ENCODE peak calls at places on chromosome 7, in six cellular contexts. C is GF-D8, L is colonic mucosa, S is Calu3, Y is astrocyte of the hippocampus, I is DMS53. E is an unnamed sample.

GRCh38 chr7:141702047-141702567 is at the start of gene DENND11:
- DNase-seq in C (no peak), L (peak; percentile 49), S (peak; percentile 57), Y (peak; percentile 86), I (peak; percentile 87), E (peak; percentile 81)

GRCh38 chr7:69109131-69109740 is 489.0 kb upstream of the AUTS2 start:
- DNase-seq in C (no peak), L (no peak), S (no peak), Y (no peak), I (no peak), E (no peak)

GRCh38 chr7:12281026-12281425 is 69.9 kb downstream of the TMEM106B start:
- DNase-seq in C (no peak), L (no peak), S (no peak), Y (peak; percentile 2), I (peak; percentile 20), E (no peak)

GRCh38 chr7:38211940-38212339 is 33.9 kb downstream of the STARD3NL start:
- DNase-seq in C (no peak), L (no peak), S (no peak), Y (peak; percentile 72), I (peak; percentile 31), E (no peak)

GRCh38 chr7:151895695-151896485 is 19.0 kb upstream of the PRKAG2 start:
- DNase-seq in C (no peak), L (peak; percentile 45), S (no peak), Y (no peak), I (peak; percentile 22), E (no peak)

GRCh38 chr7:139775829-139776266 is 1.9 kb downstream of the HIPK2 start:
- DNase-seq in C (peak; percentile 27), L (peak; percentile 82), S (peak; percentile 69), Y (peak; percentile 85), I (peak; percentile 92), E (peak; percentile 92)

GRCh38 chr7:56028942-56029630 is 22.2 kb downstream of the PSPH start:
- DNase-seq in C (no peak), L (no peak), S (no peak), Y (peak; percentile 57), I (peak; percentile 27), E (no peak)

GRCh38 chr7:14836006-14836405 is 66.5 kb downstream of the DGKB start:
- DNase-seq in C (no peak), L (no peak), S (no peak), Y (peak; percentile 2), I (no peak), E (no peak)

GRCh38 chr7:13860734-13861133 is 128.7 kb downstream of the ETV1 start:
- DNase-seq in C (no peak), L (no peak), S (no peak), Y (peak; percentile 8), I (no peak), E (no peak)

GRCh38 chr7:149708026-149708425 is 65.4 kb downstream of the ZNF467 start:
- DNase-seq in C (no peak), L (no peak), S (no peak), Y (no peak), I (no peak), E (no peak)

GRCh38 chr7:158357106-158357897 is 230.3 kb downstream of the PTPRN2 start:
- DNase-seq in C (no peak), L (no peak), S (no peak), Y (no peak), I (no peak), E (no peak)

GRCh38 chr7:143331179-143331825 is 15.4 kb downstream of the CLCN1 start:
- DNase-seq in C (no peak), L (no peak), S (peak; percentile 59), Y (peak; percentile 85), I (no peak), E (no peak)

GRCh38 chr7:132113536-132114409 is 462.5 kb downstream of the PLXNA4 start:
- DNase-seq in C (no peak), L (no peak), S (no peak), Y (no peak), I (no peak), E (peak; percentile 91)

GRCh38 chr7:6453737-6454136 is 6.0 kb upstream of the DAGLB start:
- DNase-seq in C (no peak), L (no peak), S (no peak), Y (peak; percentile 64), I (peak; percentile 18), E (no peak)

GRCh38 chr7:139109188-139109982 is at the start of gene ZC3HAV1:
- DNase-seq in C (peak; percentile 96), L (peak; percentile 90), S (peak; percentile 82), Y (peak; percentile 88), I (peak; percentile 97), E (peak; percentile 88)

GRCh38 chr7:3592438-3593134 is 291.5 kb downstream of the SDK1 start:
- DNase-seq in C (no peak), L (no peak), S (no peak), Y (peak; percentile 16), I (no peak), E (peak; percentile 39)

GRCh38 chr7:26520483-26520882 is 228.8 kb downstream of the SNX10 start:
- DNase-seq in C (no peak), L (no peak), S (no peak), Y (no peak), I (no peak), E (no peak)

GRCh38 chr7:148264933-148265557 is 325.5 kb upstream of the C7orf33 start:
- DNase-seq in C (peak; percentile 12), L (no peak), S (peak; percentile 17), Y (peak; percentile 65), I (peak; percentile 83), E (peak; percentile 61)

GRCh38 chr7:32936686-32937085 is 20.6 kb upstream of the FKBP9 start:
- DNase-seq in C (no peak), L (no peak), S (no peak), Y (no peak), I (no peak), E (no peak)

GRCh38 chr7:3807825-3808224 is 506.8 kb downstream of the SDK1 start:
- DNase-seq in C (no peak), L (no peak), S (no peak), Y (no peak), I (no peak), E (no peak)

GRCh38 chr7:32921896-32922295 is 30.3 kb upstream of the KBTBD2 start:
- DNase-seq in C (no peak), L (no peak), S (no peak), Y (no peak), I (no peak), E (no peak)

GRCh38 chr7:66371096-66371824 is 166.1 kb downstream of the TPST1 start:
- DNase-seq in C (no peak), L (no peak), S (no peak), Y (no peak), I (no peak), E (no peak)

GRCh38 chr7:149409889-149410288 is 51.0 kb downstream of the ZNF777 start:
- DNase-seq in C (no peak), L (no peak), S (no peak), Y (no peak), I (no peak), E (no peak)

GRCh38 chr7:117941138-117941810 is 68.0 kb upstream of the CTTNBP2 start:
- DNase-seq in C (peak; percentile 1), L (no peak), S (no peak), Y (no peak), I (no peak), E (no peak)